ENCODE peak calls at places on chromosomes 6 and 20, in five cellular contexts. H is cardiac muscle cell, B is psoas muscle, I is uterus, D is prostate gland. W is an unnamed sample.

GRCh38 chr20:44020406-44021148 is 105.9 kb downstream of the TOX2 start:
- DNase-seq in H (no peak), B (no peak), I (no peak), D (no peak), W (no peak)

GRCh38 chr6:151692216-151692615 is 115.3 kb upstream of the ESR1 start:
- DNase-seq in H (no peak), B (no peak), I (no peak), D (no peak), W (no peak)

GRCh38 chr6:132974122-132974521 is 159.8 kb downstream of the RPS12 start:
- DNase-seq in H (no peak), B (no peak), I (no peak), D (no peak), W (no peak)

GRCh38 chr6:36666726-36667591 is 11.6 kb upstream of the CDKN1A start:
- DNase-seq in H (peak; percentile 97), B (peak; percentile 88), I (peak; percentile 86), D (peak; percentile 79), W (peak; percentile 88)

GRCh38 chr6:111573118-111573883 is 32.4 kb downstream of the TRAF3IP2 start:
- DNase-seq in H (peak; percentile 72), B (no peak), I (no peak), D (peak; percentile 78), W (peak; percentile 96)

GRCh38 chr20:1202762-1203504 is at the start of gene C20orf202:
- DNase-seq in H (no peak), B (no peak), I (no peak), D (no peak), W (no peak)

GRCh38 chr6:107154131-107154906 is 39.0 kb upstream of the BEND3 start:
- DNase-seq in H (no peak), B (no peak), I (no peak), D (no peak), W (no peak)

GRCh38 chr6:158849899-158850806 is 31.0 kb upstream of the EZR start:
- DNase-seq in H (peak; percentile 78), B (no peak), I (no peak), D (peak; percentile 29), W (peak; percentile 88)

GRCh38 chr6:140909620-140910019 is 1223.1 kb upstream of the GJE1 start:
- DNase-seq in H (no peak), B (no peak), I (no peak), D (no peak), W (no peak)

GRCh38 chr20:6768228-6769185 is 1.0 kb downstream of the BMP2 start:
- DNase-seq in H (peak; percentile 39), B (peak; percentile 41), I (peak; percentile 19), D (peak; percentile 9), W (peak; percentile 60)

GRCh38 chr6:100493206-100493888 is 28.6 kb upstream of the SIM1 start:
- DNase-seq in H (no peak), B (no peak), I (no peak), D (peak; percentile 20), W (no peak)

GRCh38 chr6:33207569-33208088 is 671 bp upstream of the RING1 start:
- DNase-seq in H (peak; percentile 63), B (peak; percentile 59), I (peak; percentile 63), D (no peak), W (no peak)

GRCh38 chr6:79494841-79495240 is 42.4 kb downstream of the LCA5 start:
- DNase-seq in H (no peak), B (no peak), I (no peak), D (no peak), W (no peak)

GRCh38 chr6:108560463-108561308 is at the start of gene FOXO3:
- DNase-seq in H (peak; percentile 95), B (peak; percentile 92), I (peak; percentile 93), D (peak; percentile 94), W (peak; percentile 89)

GRCh38 chr6:56370591-56371198 is 123.3 kb upstream of the COL21A1 start:
- DNase-seq in H (peak; percentile 96), B (no peak), I (peak; percentile 60), D (peak; percentile 71), W (no peak)

GRCh38 chr20:10404023-10404628 is 29.9 kb downstream of the MKKS start:
- DNase-seq in H (no peak), B (no peak), I (no peak), D (no peak), W (no peak)

GRCh38 chr6:108768792-108769524 is 79.3 kb upstream of the ARMC2 start:
- DNase-seq in H (no peak), B (no peak), I (no peak), D (no peak), W (peak; percentile 22)

GRCh38 chr6:112214749-112215269 is 39.6 kb downstream of the LAMA4 start:
- DNase-seq in H (peak; percentile 51), B (no peak), I (no peak), D (no peak), W (peak; percentile 27)

GRCh38 chr6:33967266-33967767 is 163.5 kb upstream of the MLN start:
- DNase-seq in H (no peak), B (no peak), I (peak; percentile 8), D (no peak), W (no peak)

GRCh38 chr6:83511901-83512681 is at the start of gene PRSS35:
- DNase-seq in H (peak; percentile 68), B (peak; percentile 36), I (peak; percentile 17), D (peak; percentile 29), W (peak; percentile 58)

GRCh38 chr6:37188962-37189510 is 19.1 kb downstream of the PIM1 start:
- DNase-seq in H (no peak), B (no peak), I (no peak), D (no peak), W (no peak)

GRCh38 chr20:31637660-31638059 is at the start of gene COX4I2:
- DNase-seq in H (no peak), B (no peak), I (no peak), D (no peak), W (no peak)

GRCh38 chr6:62371395-62371794 is 85.4 kb upstream of the KHDRBS2 start:
- DNase-seq in H (no peak), B (no peak), I (no peak), D (no peak), W (no peak)

GRCh38 chr6:107769053-107769658 is 55.0 kb downstream of the SCML4 start:
- DNase-seq in H (no peak), B (no peak), I (no peak), D (no peak), W (no peak)

GRCh38 chr6:112155900-112156299 is 68.5 kb downstream of the FAM229B start:
- DNase-seq in H (peak; percentile 50), B (no peak), I (no peak), D (no peak), W (no peak)

GRCh38 chr6:52998603-52999002 is 3.5 kb upstream of the GSTA4 start:
- DNase-seq in H (no peak), B (no peak), I (no peak), D (no peak), W (no peak)

GRCh38 chr20:32743237-32744112 is at the start of gene COMMD7:
- DNase-seq in H (peak; percentile 66), B (peak; percentile 72), I (peak; percentile 62), D (peak; percentile 29), W (peak; percentile 30)

GRCh38 chr20:50510706-50511401 is 671 bp downstream of the PTPN1 start:
- DNase-seq in H (no peak), B (peak; percentile 44), I (no peak), D (no peak), W (no peak)

GRCh38 chr20:46823753-46824152 is 70.9 kb upstream of the EYA2 start:
- DNase-seq in H (no peak), B (no peak), I (no peak), D (no peak), W (no peak)

GRCh38 chr6:45959534-45960195 is 56.0 kb downstream of the CLIC5 start:
- DNase-seq in H (peak; percentile 69), B (no peak), I (no peak), D (no peak), W (no peak)

GRCh38 chr20:10658876-10659632 is 14.7 kb downstream of the JAG1 start:
- DNase-seq in H (no peak), B (no peak), I (no peak), D (no peak), W (no peak)

GRCh38 chr6:137823826-137824501 is 43.1 kb upstream of the TNFAIP3 start:
- DNase-seq in H (peak; percentile 89), B (peak; percentile 20), I (no peak), D (no peak), W (no peak)

DNA sequence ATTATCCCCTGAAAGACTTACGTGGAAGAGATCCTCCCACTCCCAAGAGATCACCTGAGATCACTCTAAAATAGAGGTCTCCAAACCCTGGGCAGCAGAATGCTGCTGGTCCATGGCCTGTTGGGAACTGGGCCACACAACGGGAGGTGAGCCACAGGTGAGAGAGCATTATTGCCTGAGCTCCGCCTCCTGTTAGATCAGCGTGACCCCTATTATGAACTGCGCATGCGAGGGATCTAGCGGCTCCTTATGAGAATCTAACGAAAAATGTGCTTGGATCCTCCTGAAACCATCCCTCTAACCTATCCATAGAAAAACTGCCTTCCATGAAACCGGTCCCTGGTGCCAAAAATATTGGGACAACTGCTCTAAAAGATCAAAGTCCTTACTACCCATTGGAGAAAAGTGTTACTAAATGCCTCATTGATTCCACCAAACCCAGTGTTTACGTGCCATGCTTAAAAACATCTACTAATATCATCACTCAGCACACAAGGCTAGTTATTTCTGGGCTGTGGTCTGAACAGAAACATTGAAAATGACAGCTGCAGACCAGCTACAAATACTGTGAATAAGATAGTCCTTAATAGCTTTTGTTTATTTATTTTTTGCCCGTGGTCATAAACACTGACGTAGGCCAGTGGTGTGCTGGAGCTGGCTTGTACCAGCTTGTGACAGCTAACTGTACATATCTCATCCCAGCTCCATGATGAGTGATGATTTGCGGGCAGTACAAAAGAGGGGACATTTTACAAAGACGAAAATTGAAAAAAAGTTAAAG is 1057.2 kb downstream of the EPHA7 start:
- DNase-seq in H (no peak), B (no peak), I (no peak), D (no peak), W (no peak)
- H3K4me1 ChIP-seq in H (no peaks in the 10 kb centered on the region), B (no peaks in the 10 kb centered on the region), I (no peaks in the 10 kb centered on the region), D (no peaks in the 10 kb centered on the region), W (no peaks in the 10 kb centered on the region)

DNA sequence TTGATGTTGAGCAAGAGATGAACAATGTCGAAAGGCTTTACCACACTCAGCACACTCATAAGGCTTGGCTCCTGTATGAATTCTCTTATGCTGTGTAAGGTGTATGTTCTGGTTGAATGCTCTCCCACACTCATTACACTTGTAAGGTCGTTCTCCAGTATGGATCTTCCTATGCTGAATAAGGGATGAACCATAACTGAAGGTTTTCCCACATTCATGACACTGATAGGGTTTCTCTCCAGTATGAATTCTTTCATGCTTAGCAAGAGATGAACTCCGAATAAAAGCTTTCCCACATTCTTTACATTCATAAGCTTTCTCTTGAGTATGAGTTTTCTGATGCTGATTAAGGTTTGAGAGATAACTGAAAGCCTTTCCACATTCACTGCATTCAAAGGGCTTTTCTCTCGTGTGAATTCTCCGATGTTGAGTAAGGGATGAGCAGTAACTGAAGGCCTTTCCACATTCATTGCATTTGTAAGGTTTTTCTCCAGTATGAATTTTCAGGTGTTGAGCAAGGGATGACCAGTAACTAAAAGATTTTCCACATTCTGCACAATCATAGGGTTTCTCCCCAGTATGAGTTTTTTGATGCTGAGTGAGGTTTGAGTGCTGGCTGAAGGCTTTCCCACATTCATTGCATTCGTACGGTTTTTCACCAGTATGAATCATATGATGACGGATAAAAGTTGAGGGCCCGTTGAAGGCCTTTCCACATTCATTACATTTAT is 21.1 kb downstream of the ZNF184 start:
- DNase-seq in H (no peak), B (no peak), I (no peak), D (no peak), W (peak; percentile 1)
- H3K9me3 ChIP-seq in H (peaks cover 11% of the 10 kb centered on the region), B (peaks cover 90% of the 10 kb centered on the region), I (no peaks in the 10 kb centered on the region), D (no peaks in the 10 kb centered on the region), W (peaks cover 37% of the 10 kb centered on the region)

GRCh38 chr20:56630506-56631317 is 1.6 kb downstream of the TFAP2C start:
- DNase-seq in H (no peak), B (no peak), I (no peak), D (peak; percentile 24), W (no peak)
- H3K4me3 ChIP-seq in H (peak overlapping the region; percentile 35), B (peak overlapping the region; percentile 56), I (peak overlapping the region; percentile 42), D (peak overlapping the region; percentile 74), W (peak overlapping the region; percentile 46)

GRCh38 chr20:2314759-2315439 is 19.1 kb downstream of the TGM3 start:
- DNase-seq in H (peak; percentile 89), B (peak; percentile 72), I (no peak), D (no peak), W (peak; percentile 93)
- H3K4me1 ChIP-seq in H (no peaks in the 10 kb centered on the region), B (no peaks in the 10 kb centered on the region), I (no peaks in the 10 kb centered on the region), D (no peaks in the 10 kb centered on the region), W (peaks cover 43% of the 10 kb centered on the region)